ENCODE peak calls at places on chromosomes 2 and 18, in ten cellular contexts. G is HL-60; Q is hepatocyte; F is left lung; J is esophagus squamous epithelium; N is AG09309; P is WERI-Rb-1; H is skeletal muscle cell; V is brain microvascular endothelial cell; C is CD8-positive, alpha-beta T cell. Z is an unnamed sample.

GRCh38 chr2:13504808-13505207 is 788.1 kb downstream of the TRIB2 start:
- DNase-seq in G (no peak), Q (no peak), F (no peak), J (no peak), N (no peak), P (no peak), H (no peak), V (no peak), C (no peak), Z (no peak)

GRCh38 chr2:118633371-118633770 is 214.1 kb downstream of the EN1 start:
- DNase-seq in G (no peak), Q (no peak), F (no peak), J (no peak), N (no peak), P (no peak), H (no peak), V (no peak), C (no peak), Z (no peak)

GRCh38 chr2:109644571-109645275 is 30.6 kb downstream of the SOWAHC start:
- DNase-seq in G (no peak), Q (peak), F (peak), J (no peak), N (no peak), P (no peak), H (no peak), V (no peak), C (no peak), Z (peak)

GRCh38 chr2:232831496-232831895 is 38.6 kb upstream of the SNORC start:
- DNase-seq in G (no peak), Q (no peak), F (no peak), J (no peak), N (no peak), P (no peak), H (no peak), V (no peak), C (no peak), Z (no peak)

GRCh38 chr2:43127208-43127940 is 99.0 kb downstream of the ZFP36L2 start:
- DNase-seq in G (peak), Q (no peak), F (peak), J (peak), N (no peak), P (peak), H (no peak), V (no peak), C (peak), Z (peak)

GRCh38 chr2:156580501-156580900 is 144.3 kb downstream of the GPD2 start:
- DNase-seq in G (no peak), Q (no peak), F (no peak), J (no peak), N (no peak), P (no peak), H (no peak), V (no peak), C (no peak), Z (no peak)

GRCh38 chr2:234469251-234469845 is 27.5 kb downstream of the ARL4C start:
- DNase-seq in G (no peak), Q (no peak), F (no peak), J (no peak), N (no peak), P (no peak), H (no peak), V (no peak), C (no peak), Z (no peak)

GRCh38 chr18:58505181-58505580 is 123.7 kb downstream of the ALPK2 start:
- DNase-seq in G (no peak), Q (no peak), F (no peak), J (no peak), N (no peak), P (no peak), H (no peak), V (no peak), C (peak), Z (no peak)

GRCh38 chr18:59268722-59269562 is 4.3 kb downstream of the RAX start:
- DNase-seq in G (peak), Q (peak), F (no peak), J (no peak), N (no peak), P (no peak), H (no peak), V (no peak), C (no peak), Z (peak)

GRCh38 chr2:242010567-242011513 is 141.3 kb downstream of the RTP5 start:
- DNase-seq in G (no peak), Q (no peak), F (no peak), J (no peak), N (no peak), P (no peak), H (no peak), V (no peak), C (no peak), Z (peak)

GRCh38 chr18:76495435-76496199 is 575 bp upstream of the ZNF516 start:
- DNase-seq in G (peak), Q (peak), F (no peak), J (no peak), N (no peak), P (peak), H (no peak), V (peak), C (no peak), Z (peak)

GRCh38 chr2:64127119-64127518 is 17.1 kb downstream of the PELI1 start:
- DNase-seq in G (no peak), Q (no peak), F (no peak), J (no peak), N (no peak), P (no peak), H (no peak), V (no peak), C (no peak), Z (no peak)

GRCh38 chr2:47230418-47230817 is 75.3 kb upstream of the STPG4 start:
- DNase-seq in G (no peak), Q (no peak), F (no peak), J (no peak), N (no peak), P (no peak), H (no peak), V (no peak), C (no peak), Z (no peak)

GRCh38 chr2:216139884-216140283 is 30.7 kb downstream of the XRCC5 start:
- DNase-seq in G (peak), Q (peak), F (no peak), J (no peak), N (no peak), P (peak), H (no peak), V (no peak), C (peak), Z (no peak)

GRCh38 chr2:102082591-102083586 is 59.7 kb upstream of the IL1R1 start:
- DNase-seq in G (peak), Q (peak), F (peak), J (no peak), N (no peak), P (no peak), H (peak), V (peak), C (peak), Z (peak)

GRCh38 chr2:239143858-239144712 is 256.7 kb downstream of the HDAC4 start:
- DNase-seq in G (peak), Q (peak), F (no peak), J (no peak), N (no peak), P (peak), H (peak), V (peak), C (peak), Z (peak)

GRCh38 chr2:214361116-214361515 is 49.7 kb upstream of the VWC2L start:
- DNase-seq in G (no peak), Q (no peak), F (no peak), J (no peak), N (no peak), P (no peak), H (no peak), V (no peak), C (no peak), Z (no peak)

GRCh38 chr2:172098650-172099471 is 3.8 kb downstream of the DLX2 start:
- DNase-seq in G (no peak), Q (peak), F (no peak), J (no peak), N (no peak), P (peak), H (no peak), V (peak), C (no peak), Z (peak)

GRCh38 chr2:203623104-203623503 is 83.3 kb upstream of the CD28 start:
- DNase-seq in G (no peak), Q (peak), F (no peak), J (no peak), N (peak), P (peak), H (peak), V (peak), C (no peak), Z (peak)

GRCh38 chr2:104919127-104919526 is 65.2 kb downstream of the POU3F3 start:
- DNase-seq in G (no peak), Q (peak), F (no peak), J (no peak), N (no peak), P (no peak), H (no peak), V (no peak), C (no peak), Z (no peak)

GRCh38 chr2:199916980-199917379 is 5.9 kb downstream of the C2orf69 start:
- DNase-seq in G (no peak), Q (no peak), F (no peak), J (no peak), N (no peak), P (no peak), H (no peak), V (no peak), C (no peak), Z (no peak)

GRCh38 chr2:199911052-199911876 is at the start of gene C2orf69:
- DNase-seq in G (peak), Q (peak), F (peak), J (peak), N (peak), P (peak), H (peak), V (peak), C (peak), Z (peak)

GRCh38 chr2:199910338-199911051 is 598 bp upstream of the C2orf69 start:
- DNase-seq in G (peak), Q (no peak), F (no peak), J (no peak), N (no peak), P (no peak), H (no peak), V (no peak), C (no peak), Z (no peak)

GRCh38 chr2:199911877-199912161 is 726 bp downstream of the C2orf69 start:
- DNase-seq in G (no peak), Q (no peak), F (no peak), J (no peak), N (no peak), P (no peak), H (no peak), V (no peak), C (no peak), Z (no peak)

DNA sequence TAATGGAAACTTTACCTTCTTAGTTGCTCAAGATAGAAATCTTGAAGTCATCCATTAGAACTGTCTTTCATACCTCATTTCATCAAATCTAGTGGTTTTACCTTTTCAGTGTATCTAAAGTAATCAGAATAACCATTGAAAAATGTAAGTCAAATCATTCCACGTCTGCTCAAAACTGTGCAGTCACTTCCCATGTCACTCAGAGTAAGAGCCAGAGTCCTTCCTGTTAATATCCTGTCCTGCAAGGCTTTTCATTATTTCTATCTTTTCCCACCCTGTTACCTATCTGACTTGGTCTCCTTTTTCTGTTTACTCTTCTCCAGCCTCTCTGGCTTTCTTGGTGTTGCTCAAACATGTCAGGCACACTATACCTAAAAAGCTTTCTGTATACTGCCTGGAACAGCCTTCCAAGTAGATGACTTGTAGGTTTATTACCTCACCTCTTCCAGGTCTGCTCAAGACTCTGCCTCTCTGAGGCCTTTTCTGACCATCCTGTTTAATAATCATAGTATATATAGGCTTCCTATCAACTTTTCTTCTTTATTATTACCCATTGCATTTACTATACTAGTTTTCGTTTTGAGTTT is 3.4 kb downstream of the C2orf69 start:
- DNase-seq in G (no peak), Q (no peak), F (no peak), J (no peak), N (no peak), P (no peak), H (no peak), V (no peak), C (no peak), Z (no peak)
- H3K4me3 ChIP-seq in G (no peak), Q (no peak), F (no peak), J (no peak), N (no peak), P (no peak), H (no peak), V (no peak), C (no peak), Z (no peak)

GRCh38 chr2:73828389-73828817 is 358 bp upstream of the STAMBP start:
- DNase-seq in G (no peak), Q (no peak), F (no peak), J (no peak), N (no peak), P (no peak), H (no peak), V (no peak), C (no peak), Z (no peak)

GRCh38 chr2:73825408-73825807 is 3.4 kb upstream of the STAMBP start:
- DNase-seq in G (no peak), Q (no peak), F (no peak), J (no peak), N (no peak), P (no peak), H (no peak), V (no peak), C (no peak), Z (peak)

GRCh38 chr2:73827018-73827417 is 1.7 kb upstream of the STAMBP start:
- DNase-seq in G (peak), Q (peak), F (no peak), J (no peak), N (no peak), P (no peak), H (no peak), V (peak), C (no peak), Z (peak)

GRCh38 chr2:73828818-73829570 is at the start of gene STAMBP:
- DNase-seq in G (peak), Q (peak), F (peak), J (peak), N (peak), P (peak), H (peak), V (peak), C (peak), Z (peak)

GRCh38 chr2:73827660-73828388 is 937 bp upstream of the STAMBP start:
- DNase-seq in G (no peak), Q (no peak), F (no peak), J (no peak), N (no peak), P (no peak), H (no peak), V (no peak), C (no peak), Z (no peak)
- H3K4me3 ChIP-seq in G (peak), Q (no peak), F (no peak), J (peak), N (peak), P (no peak), H (peak), V (no peak), C (peak), Z (peak)

GRCh38 chr2:169093535-169093934 is 24.2 kb downstream of the DHRS9 start:
- DNase-seq in G (no peak), Q (no peak), F (no peak), J (no peak), N (no peak), P (no peak), H (no peak), V (no peak), C (no peak), Z (no peak)

GRCh38 chr2:169090133-169090820 is 20.9 kb downstream of the DHRS9 start:
- DNase-seq in G (peak), Q (no peak), F (no peak), J (no peak), N (no peak), P (no peak), H (no peak), V (no peak), C (no peak), Z (no peak)

GRCh38 chr2:169091256-169091655 is 21.9 kb downstream of the DHRS9 start:
- DNase-seq in G (no peak), Q (no peak), F (no peak), J (no peak), N (no peak), P (no peak), H (no peak), V (no peak), C (no peak), Z (no peak)

GRCh38 chr2:169094676-169095075 is 25.3 kb downstream of the DHRS9 start:
- DNase-seq in G (no peak), Q (no peak), F (no peak), J (no peak), N (no peak), P (no peak), H (no peak), V (no peak), C (no peak), Z (no peak)

GRCh38 chr2:169091761-169092523 is 22.6 kb downstream of the DHRS9 start:
- DNase-seq in G (no peak), Q (no peak), F (peak), J (no peak), N (no peak), P (no peak), H (peak), V (peak), C (no peak), Z (peak)
- H3K4me3 ChIP-seq in G (no peak), Q (no peak), F (no peak), J (no peak), N (no peak), P (no peak), H (no peak), V (no peak), C (no peak), Z (no peak)

GRCh38 chr2:36697424-36698066 is 1.0 kb downstream of the VIT start:
- DNase-seq in G (peak), Q (no peak), F (no peak), J (no peak), N (no peak), P (no peak), H (no peak), V (no peak), C (no peak), Z (no peak)
- H3K4me3 ChIP-seq in G (peak), Q (no peak), F (no peak), J (peak), N (peak), P (no peak), H (no peak), V (no peak), C (no peak), Z (peak)

GRCh38 chr2:177164131-177164530 is 48.5 kb upstream of the HNRNPA3 start:
- DNase-seq in G (no peak), Q (no peak), F (no peak), J (no peak), N (no peak), P (no peak), H (no peak), V (no peak), C (no peak), Z (no peak)
- H3K4me3 ChIP-seq in G (no peak), Q (no peak), F (no peak), J (peak), N (peak), P (no peak), H (peak), V (peak), C (peak), Z (peak)

DNA sequence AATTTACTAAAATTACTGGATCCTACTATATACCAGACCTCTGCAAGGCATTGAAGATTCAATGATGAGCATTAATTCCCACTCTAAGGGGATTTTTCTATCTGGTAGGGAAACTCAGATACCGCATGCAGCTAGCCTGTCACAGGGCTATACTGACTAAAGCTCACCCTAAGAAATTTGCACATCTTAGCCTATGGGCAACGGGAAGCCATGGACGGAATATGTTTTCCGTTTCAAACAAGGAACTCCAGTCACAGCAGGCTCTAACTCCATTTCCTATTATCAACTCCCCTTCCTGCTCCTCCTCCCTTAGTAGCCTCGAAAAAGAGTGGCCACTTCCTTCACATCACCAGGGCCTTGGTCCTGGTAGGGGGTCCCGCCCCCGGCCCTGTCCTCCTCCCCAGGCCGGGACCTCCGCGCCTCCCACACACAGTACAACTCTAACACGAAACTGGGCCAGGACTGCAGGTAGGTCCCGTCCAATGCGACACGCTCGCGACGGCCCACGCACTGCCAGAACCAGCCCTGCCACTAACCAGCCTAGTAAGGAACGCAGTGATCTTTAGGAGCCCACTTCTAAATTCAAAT is 656 bp upstream of the COX5B start:
- DNase-seq in G (peak), Q (no peak), F (peak), J (no peak), N (no peak), P (no peak), H (no peak), V (no peak), C (no peak), Z (no peak)
- H3K4me3 ChIP-seq in G (peak), Q (peak), F (peak), J (peak), N (peak), P (peak), H (peak), V (peak), C (peak), Z (peak)

GRCh38 chr2:20350105-20350712 is 435 bp downstream of the PUM2 start:
- DNase-seq in G (peak), Q (peak), F (no peak), J (no peak), N (no peak), P (peak), H (no peak), V (no peak), C (peak), Z (peak)

GRCh38 chr2:20349457-20350034 is 1.1 kb downstream of the PUM2 start:
- DNase-seq in G (no peak), Q (no peak), F (no peak), J (no peak), N (no peak), P (no peak), H (no peak), V (no peak), C (no peak), Z (no peak)

GRCh38 chr2:20350753-20351554 is at the start of gene PUM2:
- DNase-seq in G (peak), Q (peak), F (peak), J (peak), N (peak), P (peak), H (peak), V (peak), C (peak), Z (peak)

GRCh38 chr2:20346565-20347127 is 4.0 kb downstream of the PUM2 start:
- DNase-seq in G (no peak), Q (no peak), F (no peak), J (no peak), N (no peak), P (no peak), H (no peak), V (no peak), C (no peak), Z (no peak)

DNA sequence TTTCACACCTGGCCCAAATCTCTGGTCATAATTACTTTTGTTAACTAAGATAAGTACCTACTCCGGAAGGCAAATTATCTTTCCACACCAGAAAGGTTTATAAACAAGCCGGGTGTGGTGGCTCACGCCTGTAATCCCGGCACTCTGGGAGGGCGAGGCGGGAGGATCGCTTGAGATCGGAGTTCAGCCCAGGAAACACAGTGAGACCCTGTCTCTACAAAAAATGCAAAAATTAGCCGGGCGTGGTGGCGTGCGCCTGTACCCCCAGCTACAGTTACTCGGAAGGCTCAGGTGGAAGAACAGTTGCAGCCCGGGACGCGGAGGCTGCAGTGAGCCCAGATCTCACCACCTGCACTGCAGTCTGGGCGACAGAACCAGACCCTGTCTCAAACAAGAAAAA is 2.1 kb downstream of the PUM2 start:
- DNase-seq in G (no peak), Q (no peak), F (no peak), J (no peak), N (no peak), P (no peak), H (no peak), V (no peak), C (no peak), Z (no peak)
- H3K4me3 ChIP-seq in G (peak), Q (peak), F (no peak), J (peak), N (no peak), P (peak), H (peak), V (no peak), C (peak), Z (peak)

DNA sequence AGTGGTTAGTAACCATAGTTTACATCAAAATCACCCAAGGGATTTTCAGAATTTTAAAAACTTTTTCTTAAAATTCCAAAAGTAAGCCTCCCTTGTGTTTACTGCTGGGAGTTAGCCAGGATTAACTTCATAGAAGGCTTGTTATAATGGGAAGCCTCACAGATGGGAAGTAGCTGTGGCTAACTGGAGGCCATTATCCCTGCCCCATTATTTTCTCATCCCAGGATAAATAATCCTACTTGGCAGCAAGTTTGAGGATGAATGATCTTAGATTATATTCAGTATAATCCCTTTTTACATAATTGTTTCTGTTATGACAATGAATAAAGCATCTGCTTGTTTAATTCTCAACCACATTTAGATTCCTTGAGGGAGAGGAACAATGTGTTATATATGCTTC is 25.5 kb downstream of the PLEK start:
- DNase-seq in G (no peak), Q (no peak), F (no peak), J (no peak), N (no peak), P (no peak), H (no peak), V (no peak), C (no peak), Z (no peak)
- H3K4me3 ChIP-seq in G (no peak), Q (no peak), F (no peak), J (no peak), N (no peak), P (no peak), H (no peak), V (no peak), C (no peak), Z (no peak)

Z was measured in foreskin fibroblast.